ENCODE peak calls at places on chromosomes 4 and X, in ten cellular contexts. M is CD4-positive, alpha-beta T cell; Y is foreskin fibroblast; Z is fibroblast of lung; T is neural crest cell; X is HFFc6; N is fibroblast of mammary gland; Q is thyroid gland; E is Calu3; R is GM10248. I is an unnamed sample.

GRCh38 chr4:40515398-40516293 is 114.0 kb downstream of the RBM47 start:
- DNase-seq in N (peak; percentile 51), Q (no peak), Y (no peak), M (no peak), E (peak; percentile 40), R (peak; percentile 84), X (no peak), T (no peak), Z (peak; percentile 42), I (no peak)

GRCh38 chr4:140037353-140038030 is 116.5 kb downstream of the MAML3 start:
- DNase-seq in M (no peak), E (peak; percentile 51), Q (no peak), Y (peak; percentile 78), T (no peak), N (peak; percentile 91), Z (peak; percentile 84), X (peak; percentile 92), R (no peak), I (no peak)

GRCh38 chrX:107996124-107996523 is 14.0 kb upstream of the TEX13B start:
- DNase-seq in Y (no peak), R (no peak), E (no peak), T (no peak), Z (no peak), Q (no peak), M (no peak), N (no peak), X (no peak), I (no peak)

GRCh38 chrX:103063918-103064434 is at the start of gene BEX1:
- DNase-seq in N (peak; percentile 23), Q (peak; percentile 64), M (no peak), E (peak; percentile 51), R (no peak), T (peak; percentile 39), Y (peak; percentile 71), X (no peak), Z (peak; percentile 32), I (peak; percentile 22)

GRCh38 chrX:75038925-75039324 is 113.7 kb upstream of the NEXMIF start:
- DNase-seq in E (no peak), N (peak; percentile 18), Q (no peak), M (no peak), T (no peak), Z (peak; percentile 8), Y (no peak), R (no peak), X (peak; percentile 1), I (no peak)

GRCh38 chrX:153944140-153944799 is at the start of gene RENBP:
- DNase-seq in Y (no peak), M (peak; percentile 55), Q (peak; percentile 43), Z (no peak), E (no peak), T (peak; percentile 44), N (no peak), R (no peak), X (no peak), I (no peak)

GRCh38 chr4:3335385-3335784 is 42.6 kb downstream of the RGS12 start:
- DNase-seq in Q (no peak), E (no peak), M (no peak), Y (no peak), Z (no peak), X (no peak), N (no peak), T (no peak), R (no peak), I (no peak)

GRCh38 chr4:2570551-2571222 is 34.2 kb downstream of the FAM193A start:
- DNase-seq in R (peak; percentile 82), M (peak; percentile 59), Z (no peak), N (no peak), X (no peak), Y (no peak), Q (no peak), T (no peak), E (no peak), I (no peak)

GRCh38 chr4:15963001-15963451 is at the start of gene FGFBP2:
- DNase-seq in Z (peak; percentile 26), E (peak; percentile 66), Q (peak; percentile 62), R (peak; percentile 28), T (peak; percentile 31), N (peak; percentile 49), X (peak; percentile 41), M (peak; percentile 51), Y (peak; percentile 23), I (peak; percentile 47)

DNA sequence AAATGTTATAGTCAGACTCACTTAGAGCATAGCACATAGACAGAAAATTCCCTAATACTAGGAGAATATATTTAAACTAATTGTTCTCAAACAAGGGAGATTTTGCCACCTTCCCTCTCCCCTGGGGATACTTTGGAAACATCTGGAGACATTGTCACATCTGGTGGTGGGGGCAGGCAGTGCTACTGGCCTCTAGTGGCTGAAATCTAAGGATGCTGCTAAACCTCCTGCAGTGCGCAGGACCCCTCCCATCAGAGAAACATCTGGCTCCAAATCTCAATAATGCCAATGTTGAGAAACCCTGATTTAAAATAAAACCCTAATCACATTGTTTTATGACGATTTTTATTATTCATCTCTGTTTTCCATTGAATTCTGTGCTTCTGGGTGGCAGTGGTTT is 244.9 kb downstream of the FRMPD4 start:
- DNase-seq in Q (no peak), M (no peak), N (no peak), R (no peak), E (no peak), T (no peak), Y (no peak), Z (no peak), X (no peak), I (no peak)
- TF ChIP-seq CTCF in Q (no peak), M (no peak), N (peak; percentile 35), R (no peak), E (no peak), T (peak; percentile 40), Y (peak; percentile 18), Z (peak; percentile 33), X (peak; percentile 55), I (no peak)

GRCh38 chr4:152499322-152499721 is 36.6 kb downstream of the FBXW7 start:
- DNase-seq in Z (no peak), T (no peak), E (no peak), X (no peak), N (no peak), Q (no peak), R (no peak), Y (no peak), M (no peak), I (no peak)

GRCh38 chr4:152488246-152488645 is 47.6 kb downstream of the FBXW7 start:
- DNase-seq in Z (no peak), N (no peak), T (no peak), E (no peak), M (no peak), R (no peak), Y (no peak), X (no peak), Q (no peak), I (no peak)

DNA sequence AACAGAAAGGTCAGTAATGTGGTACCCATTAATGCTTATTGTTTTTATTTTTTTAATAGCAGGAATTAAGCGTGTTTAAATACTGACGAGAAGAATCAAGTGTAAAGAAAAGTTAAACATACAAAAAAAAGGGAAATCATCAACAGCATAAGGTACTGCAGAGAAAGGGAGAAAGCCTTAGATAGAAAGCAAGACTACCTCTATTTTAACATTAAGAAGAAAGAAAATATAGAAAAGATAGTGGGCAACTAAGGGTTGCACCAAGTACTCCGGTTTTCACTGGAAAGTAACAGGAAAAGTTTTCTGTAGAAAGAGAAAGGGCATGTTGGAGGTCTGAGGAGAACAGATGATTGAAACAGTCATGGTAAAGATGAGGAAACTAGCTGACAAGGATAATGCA is 41.9 kb downstream of the FBXW7 start:
- DNase-seq in X (no peak), Q (no peak), Z (no peak), E (no peak), R (no peak), Y (no peak), N (no peak), T (no peak), M (no peak), I (no peak)
- TF ChIP-seq CTCF in X (no peak), Q (no peak), Z (no peak), E (no peak), R (no peak), Y (no peak), N (no peak), T (no peak), M (no peak), I (no peak)

GRCh38 chr4:150501983-150502382 is 80.0 kb upstream of the MAB21L2 start:
- DNase-seq in T (no peak), Q (no peak), R (no peak), E (no peak), X (peak; percentile 40), N (peak; percentile 38), Z (no peak), M (no peak), Y (peak; percentile 41), I (no peak)
- TF ChIP-seq CTCF in T (no peak), Q (no peak), R (no peak), E (no peak), X (no peak), N (no peak), Z (no peak), M (no peak), Y (no peak), I (no peak)

GRCh38 chr4:33160126-33160525 is 2440.0 kb downstream of the PCDH7 start:
- DNase-seq in E (no peak), Y (peak; percentile 15), T (no peak), N (peak; percentile 71), X (no peak), Q (no peak), M (no peak), Z (peak; percentile 65), R (no peak), I (no peak)
- TF ChIP-seq CTCF in E (no peak), Y (peak; percentile 67), T (peak; percentile 46), N (peak; percentile 83), X (peak; percentile 61), Q (no peak), M (no peak), Z (peak; percentile 63), R (no peak), I (peak; percentile 13)

DNA sequence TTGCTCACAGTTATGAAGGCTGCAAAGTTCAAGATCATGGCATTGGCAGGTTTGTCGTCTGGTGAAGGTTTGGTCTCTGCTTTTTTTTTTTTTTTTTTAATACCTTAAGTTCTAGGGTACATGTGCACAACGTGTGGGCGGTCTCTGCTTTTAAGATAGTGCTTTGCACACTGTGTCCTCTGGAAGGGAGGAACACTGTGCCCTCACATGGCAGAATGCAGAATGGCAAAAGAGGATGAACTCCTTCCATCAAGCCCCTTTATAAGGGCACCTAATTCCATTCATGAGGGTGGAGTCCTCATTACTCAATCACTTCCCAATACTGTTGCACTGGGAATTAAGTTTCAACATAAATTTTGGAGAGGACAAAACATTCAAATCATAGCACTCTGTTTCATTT is 101.4 kb downstream of the GLRA2 start:
- DNase-seq in Y (no peak), T (no peak), M (no peak), Q (no peak), N (no peak), X (no peak), Z (no peak), E (no peak), R (no peak), I (no peak)
- TF ChIP-seq CTCF in Y (no peak), T (no peak), M (no peak), Q (no peak), N (no peak), X (peak; percentile 21), Z (no peak), E (no peak), R (no peak), I (peak; percentile 0)